ENCODE peak calls at places on chromosomes 5 and 9, in four cellular contexts. One of them, this sample, is unnamed.

GRCh38 chr5:3218096-3218495 is 377.5 kb upstream of the IRX1 start:
- DNase-seq in left ventricle myocardium inferior: no peak
- DNase-seq in dorsolateral prefrontal cortex: no peak
- DNase-seq in kidney epithelial cell: no peak
- DNase-seq in this sample: no peak

GRCh38 chr5:159095882-159096554 is 3.7 kb downstream of the EBF1 start:
- DNase-seq in left ventricle myocardium inferior: no peak
- DNase-seq in dorsolateral prefrontal cortex: peak
- DNase-seq in kidney epithelial cell: no peak
- DNase-seq in this sample: no peak

GRCh38 chr5:128782446-128782845 is 182.8 kb upstream of the SLC27A6 start:
- DNase-seq in left ventricle myocardium inferior: peak
- DNase-seq in dorsolateral prefrontal cortex: peak
- DNase-seq in kidney epithelial cell: peak
- DNase-seq in this sample: peak

GRCh38 chr9:130254753-130255637 is 10.6 kb upstream of the HMCN2 start:
- DNase-seq in left ventricle myocardium inferior: no peak
- DNase-seq in dorsolateral prefrontal cortex: no peak
- DNase-seq in kidney epithelial cell: no peak
- DNase-seq in this sample: no peak

GRCh38 chr9:19149230-19149629 is 21.9 kb upstream of the PLIN2 start:
- DNase-seq in left ventricle myocardium inferior: no peak
- DNase-seq in dorsolateral prefrontal cortex: no peak
- DNase-seq in kidney epithelial cell: no peak
- DNase-seq in this sample: peak

GRCh38 chr9:136012651-136013050 is 51.5 kb upstream of the UBAC1 start:
- DNase-seq in left ventricle myocardium inferior: peak
- DNase-seq in dorsolateral prefrontal cortex: no peak
- DNase-seq in kidney epithelial cell: no peak
- DNase-seq in this sample: peak

GRCh38 chr5:143694357-143694756 is 117.6 kb upstream of the HMHB1 start:
- DNase-seq in left ventricle myocardium inferior: no peak
- DNase-seq in dorsolateral prefrontal cortex: no peak
- DNase-seq in kidney epithelial cell: no peak
- DNase-seq in this sample: no peak

GRCh38 chr9:18555105-18555883 is 81.3 kb downstream of the ADAMTSL1 start:
- DNase-seq in left ventricle myocardium inferior: no peak
- DNase-seq in dorsolateral prefrontal cortex: no peak
- DNase-seq in kidney epithelial cell: no peak
- DNase-seq in this sample: no peak

GRCh38 chr5:112174959-112175594 is 244.0 kb downstream of the EPB41L4A start:
- DNase-seq in left ventricle myocardium inferior: no peak
- DNase-seq in dorsolateral prefrontal cortex: no peak
- DNase-seq in kidney epithelial cell: no peak
- DNase-seq in this sample: peak

GRCh38 chr5:152349683-152350526 is 55.2 kb downstream of the NMUR2 start:
- DNase-seq in left ventricle myocardium inferior: peak
- DNase-seq in dorsolateral prefrontal cortex: peak
- DNase-seq in kidney epithelial cell: no peak
- DNase-seq in this sample: peak

GRCh38 chr9:101220341-101220740 is 164.5 kb downstream of the BAAT start:
- DNase-seq in left ventricle myocardium inferior: no peak
- DNase-seq in dorsolateral prefrontal cortex: no peak
- DNase-seq in kidney epithelial cell: no peak
- DNase-seq in this sample: no peak

DNA sequence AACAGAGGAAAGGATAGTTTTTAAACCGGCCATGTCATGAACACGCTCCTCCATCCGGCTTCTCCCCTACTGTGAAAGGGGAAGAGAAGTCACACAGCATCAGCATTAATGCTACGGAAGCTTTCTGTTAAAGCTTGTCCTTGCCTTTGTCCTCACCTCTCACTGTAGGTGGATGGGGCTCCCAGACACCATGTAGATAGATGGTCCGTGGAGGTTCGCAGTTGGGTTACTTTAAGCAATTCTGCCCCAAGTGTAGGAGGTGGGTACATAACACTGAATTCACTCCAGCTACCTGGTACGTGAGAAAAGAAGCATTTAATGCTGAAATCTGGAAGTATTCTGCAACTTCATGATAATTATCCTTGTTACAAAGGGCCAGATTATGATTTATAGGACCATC is 165.8 kb downstream of the BAAT start:
- DNase-seq in left ventricle myocardium inferior: no peak
- DNase-seq in dorsolateral prefrontal cortex: no peak
- DNase-seq in kidney epithelial cell: no peak
- DNase-seq in this sample: no peak
- TF ChIP-seq CTCF in left ventricle myocardium inferior: no peak
- TF ChIP-seq CTCF in dorsolateral prefrontal cortex: no peak
- TF ChIP-seq CTCF in kidney epithelial cell: no peak
- TF ChIP-seq CTCF in this sample: no peak

GRCh38 chr5:6291961-6292360 is 86.4 kb downstream of the MED10 start:
- DNase-seq in left ventricle myocardium inferior: no peak
- DNase-seq in dorsolateral prefrontal cortex: no peak
- DNase-seq in kidney epithelial cell: no peak
- DNase-seq in this sample: peak
- TF ChIP-seq CTCF in left ventricle myocardium inferior: peak
- TF ChIP-seq CTCF in dorsolateral prefrontal cortex: no peak
- TF ChIP-seq CTCF in kidney epithelial cell: peak
- TF ChIP-seq CTCF in this sample: peak

GRCh38 chr5:123611407-123611709 is 99.4 kb downstream of the CSNK1G3 start:
- DNase-seq in left ventricle myocardium inferior: no peak
- DNase-seq in dorsolateral prefrontal cortex: no peak
- DNase-seq in kidney epithelial cell: no peak
- DNase-seq in this sample: no peak
- TF ChIP-seq CTCF in left ventricle myocardium inferior: no peak
- TF ChIP-seq CTCF in dorsolateral prefrontal cortex: no peak
- TF ChIP-seq CTCF in kidney epithelial cell: no peak
- TF ChIP-seq CTCF in this sample: no peak

GRCh38 chr5:89073045-89073444 is 190.1 kb upstream of the MEF2C start:
- DNase-seq in left ventricle myocardium inferior: no peak
- DNase-seq in dorsolateral prefrontal cortex: no peak
- DNase-seq in kidney epithelial cell: no peak
- DNase-seq in this sample: no peak
- TF ChIP-seq CTCF in left ventricle myocardium inferior: no peak
- TF ChIP-seq CTCF in dorsolateral prefrontal cortex: no peak
- TF ChIP-seq CTCF in kidney epithelial cell: no peak
- TF ChIP-seq CTCF in this sample: no peak

DNA sequence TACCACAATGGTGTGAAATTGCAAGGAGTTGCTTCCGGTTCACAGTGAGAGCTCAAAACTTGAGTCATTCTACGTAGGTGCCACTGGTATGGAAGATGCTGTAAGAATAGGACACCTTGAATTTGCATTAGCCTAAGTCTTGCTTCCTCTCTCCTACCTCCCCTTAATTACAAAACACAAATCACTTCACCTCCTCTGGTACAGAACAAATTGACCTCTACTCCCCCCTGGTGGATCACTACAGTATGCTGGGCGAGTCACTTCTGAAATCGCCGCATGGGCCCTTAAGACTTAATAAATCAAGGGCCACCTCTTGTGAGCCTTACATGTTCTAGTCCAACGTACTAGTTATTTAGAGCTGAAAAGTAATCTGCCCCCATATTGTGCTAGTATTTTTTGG is 145.3 kb upstream of the SMARCA2 start:
- DNase-seq in left ventricle myocardium inferior: no peak
- DNase-seq in dorsolateral prefrontal cortex: no peak
- DNase-seq in kidney epithelial cell: no peak
- DNase-seq in this sample: no peak
- TF ChIP-seq CTCF in left ventricle myocardium inferior: peak
- TF ChIP-seq CTCF in dorsolateral prefrontal cortex: peak
- TF ChIP-seq CTCF in kidney epithelial cell: peak
- TF ChIP-seq CTCF in this sample: peak

DNA sequence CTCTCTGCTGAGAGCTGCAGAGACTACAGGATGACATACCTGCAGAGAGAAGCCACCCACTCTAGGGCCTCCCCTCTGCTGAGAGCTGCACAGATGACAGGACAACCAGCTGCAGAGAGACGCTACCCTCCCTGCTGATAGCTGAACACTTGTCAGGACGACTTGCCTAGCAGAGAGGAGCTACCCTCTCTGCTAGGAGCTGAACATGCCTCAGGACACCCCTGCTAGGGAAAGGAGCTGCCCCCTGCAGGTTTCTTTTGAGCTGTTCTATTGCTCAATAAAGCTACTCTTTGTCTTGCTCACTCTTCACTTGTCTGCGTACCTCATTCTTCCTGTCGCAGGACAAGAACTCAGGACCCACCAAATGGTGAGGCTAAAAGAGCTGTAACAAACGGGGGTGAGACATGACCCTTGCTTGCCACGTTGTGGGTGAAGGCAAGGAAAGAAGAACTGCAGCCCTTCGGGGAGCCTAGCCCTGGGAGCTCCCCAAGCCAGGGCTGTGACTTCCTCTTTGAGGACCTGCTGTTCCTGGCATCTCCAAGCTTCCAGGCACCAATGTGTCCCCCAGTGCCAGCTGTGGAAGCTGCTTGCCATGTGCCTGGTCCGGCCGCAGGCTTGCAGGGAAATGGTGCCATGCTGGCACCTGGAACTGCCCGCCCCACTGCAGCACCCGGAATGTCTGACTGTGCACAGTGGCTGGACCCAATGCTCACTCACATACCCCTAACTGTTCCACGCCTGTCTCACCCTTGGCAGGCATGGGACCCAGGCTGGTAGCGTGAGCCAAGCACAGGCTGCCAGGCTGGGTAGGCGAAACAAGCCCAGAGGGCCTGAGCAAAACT is 5.1 kb upstream of the TESK1 start:
- DNase-seq in left ventricle myocardium inferior: no peak
- DNase-seq in dorsolateral prefrontal cortex: no peak
- DNase-seq in kidney epithelial cell: no peak
- DNase-seq in this sample: no peak
- TF ChIP-seq CTCF in left ventricle myocardium inferior: no peak
- TF ChIP-seq CTCF in dorsolateral prefrontal cortex: no peak
- TF ChIP-seq CTCF in kidney epithelial cell: no peak
- TF ChIP-seq CTCF in this sample: peak

DNA sequence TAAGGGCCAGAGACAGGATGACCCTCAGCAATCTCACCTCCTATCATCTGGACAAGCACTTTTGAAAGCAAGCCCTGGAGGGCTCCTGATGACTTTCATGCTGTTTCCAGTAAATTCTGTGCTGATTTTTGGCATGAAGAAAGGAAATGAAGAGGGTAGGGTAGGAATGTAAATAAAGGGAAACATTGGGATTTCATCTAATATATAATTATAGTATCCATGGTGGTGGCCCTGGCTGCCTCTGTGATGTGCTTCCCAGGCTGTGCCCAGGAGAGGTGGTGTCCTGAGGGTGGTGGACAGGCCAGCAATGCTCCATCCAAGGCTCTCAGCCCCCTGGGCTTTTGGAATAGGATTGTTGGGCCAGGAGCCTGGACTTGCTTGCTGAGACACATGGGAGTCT is 208.0 kb upstream of the TRIM32 start:
- DNase-seq in left ventricle myocardium inferior: no peak
- DNase-seq in dorsolateral prefrontal cortex: no peak
- DNase-seq in kidney epithelial cell: no peak
- DNase-seq in this sample: peak
- TF ChIP-seq CTCF in left ventricle myocardium inferior: no peak
- TF ChIP-seq CTCF in dorsolateral prefrontal cortex: no peak
- TF ChIP-seq CTCF in kidney epithelial cell: no peak
- TF ChIP-seq CTCF in this sample: no peak

GRCh38 chr9:70517926-70518325 is 103.5 kb upstream of the KLF9 start:
- DNase-seq in left ventricle myocardium inferior: no peak
- DNase-seq in dorsolateral prefrontal cortex: no peak
- DNase-seq in kidney epithelial cell: no peak
- DNase-seq in this sample: no peak
- TF ChIP-seq CTCF in left ventricle myocardium inferior: no peak
- TF ChIP-seq CTCF in dorsolateral prefrontal cortex: no peak
- TF ChIP-seq CTCF in kidney epithelial cell: no peak
- TF ChIP-seq CTCF in this sample: no peak

GRCh38 chr5:57486206-57486605 is 3.6 kb upstream of the ACTBL2 start:
- DNase-seq in left ventricle myocardium inferior: no peak
- DNase-seq in dorsolateral prefrontal cortex: no peak
- DNase-seq in kidney epithelial cell: no peak
- DNase-seq in this sample: no peak
- TF ChIP-seq CTCF in left ventricle myocardium inferior: no peak
- TF ChIP-seq CTCF in dorsolateral prefrontal cortex: no peak
- TF ChIP-seq CTCF in kidney epithelial cell: no peak
- TF ChIP-seq CTCF in this sample: no peak